ENCODE peak calls at places on chromosomes 5 and 9, in seven cellular contexts. One of them, this sample, is unnamed.

GRCh38 chr5:138032572-138033274 is at the start of gene FAM13B:
- DNase-seq in CD8-positive, alpha-beta T cell: peak; percentile 81
- DNase-seq in fibroblast of mammary gland: peak; percentile 45
- DNase-seq in adrenal gland: peak; percentile 76
- DNase-seq in WERI-Rb-1: peak; percentile 86
- DNase-seq in WTC11: peak; percentile 80
- DNase-seq in OCI-LY7: peak; percentile 86
- DNase-seq in this sample: peak; percentile 85

GRCh38 chr5:83472213-83472507 is 616 bp downstream of the VCAN start:
- DNase-seq in OCI-LY7: no peak
- DNase-seq in fibroblast of mammary gland: no peak
- DNase-seq in adrenal gland: no peak
- DNase-seq in WTC11: no peak
- DNase-seq in WERI-Rb-1: no peak
- DNase-seq in CD8-positive, alpha-beta T cell: no peak
- DNase-seq in this sample: no peak

GRCh38 chr5:112628219-112628618 is 109.5 kb upstream of the APC start:
- DNase-seq in fibroblast of mammary gland: no peak
- DNase-seq in adrenal gland: no peak
- DNase-seq in WTC11: no peak
- DNase-seq in CD8-positive, alpha-beta T cell: no peak
- DNase-seq in OCI-LY7: no peak
- DNase-seq in WERI-Rb-1: no peak
- DNase-seq in this sample: peak; percentile 18

GRCh38 chr5:180785794-180786221 is 16.8 kb downstream of the MGAT1 start:
- DNase-seq in fibroblast of mammary gland: peak; percentile 71
- DNase-seq in adrenal gland: peak; percentile 64
- DNase-seq in WERI-Rb-1: no peak
- DNase-seq in OCI-LY7: no peak
- DNase-seq in CD8-positive, alpha-beta T cell: no peak
- DNase-seq in WTC11: peak; percentile 74
- DNase-seq in this sample: no peak

GRCh38 chr9:126474786-126475485 is 138.8 kb upstream of the LMX1B start:
- DNase-seq in OCI-LY7: no peak
- DNase-seq in CD8-positive, alpha-beta T cell: no peak
- DNase-seq in adrenal gland: no peak
- DNase-seq in fibroblast of mammary gland: peak; percentile 72
- DNase-seq in WERI-Rb-1: no peak
- DNase-seq in WTC11: no peak
- DNase-seq in this sample: no peak

GRCh38 chr9:73269430-73270101 is 117.9 kb downstream of the ANXA1 start:
- DNase-seq in WERI-Rb-1: no peak
- DNase-seq in adrenal gland: no peak
- DNase-seq in CD8-positive, alpha-beta T cell: no peak
- DNase-seq in fibroblast of mammary gland: peak; percentile 59
- DNase-seq in WTC11: no peak
- DNase-seq in OCI-LY7: peak; percentile 1
- DNase-seq in this sample: no peak

GRCh38 chr5:96655506-96655905 is 6.7 kb upstream of the CAST start:
- DNase-seq in WTC11: no peak
- DNase-seq in CD8-positive, alpha-beta T cell: no peak
- DNase-seq in OCI-LY7: no peak
- DNase-seq in adrenal gland: no peak
- DNase-seq in fibroblast of mammary gland: peak; percentile 67
- DNase-seq in WERI-Rb-1: no peak
- DNase-seq in this sample: no peak

GRCh38 chr5:53130206-53130605 is 20.6 kb upstream of the MOCS2 start:
- DNase-seq in WTC11: no peak
- DNase-seq in OCI-LY7: no peak
- DNase-seq in fibroblast of mammary gland: peak; percentile 54
- DNase-seq in CD8-positive, alpha-beta T cell: no peak
- DNase-seq in WERI-Rb-1: no peak
- DNase-seq in adrenal gland: no peak
- DNase-seq in this sample: no peak

GRCh38 chr5:95281211-95281610 is 3.7 kb downstream of the MCTP1 start:
- DNase-seq in fibroblast of mammary gland: no peak
- DNase-seq in WTC11: peak; percentile 21
- DNase-seq in CD8-positive, alpha-beta T cell: no peak
- DNase-seq in OCI-LY7: no peak
- DNase-seq in WERI-Rb-1: no peak
- DNase-seq in adrenal gland: no peak
- DNase-seq in this sample: no peak

GRCh38 chr9:38682713-38683112 is 37.2 kb downstream of the FAM240B start:
- DNase-seq in WERI-Rb-1: no peak
- DNase-seq in CD8-positive, alpha-beta T cell: no peak
- DNase-seq in OCI-LY7: no peak
- DNase-seq in adrenal gland: no peak
- DNase-seq in fibroblast of mammary gland: peak; percentile 84
- DNase-seq in WTC11: no peak
- DNase-seq in this sample: no peak

GRCh38 chr5:179550511-179551342 is at the start of gene RUFY1:
- DNase-seq in OCI-LY7: peak; percentile 81
- DNase-seq in adrenal gland: peak; percentile 86
- DNase-seq in fibroblast of mammary gland: peak; percentile 73
- DNase-seq in WTC11: peak; percentile 72
- DNase-seq in CD8-positive, alpha-beta T cell: peak; percentile 82
- DNase-seq in WERI-Rb-1: peak; percentile 65
- DNase-seq in this sample: peak; percentile 81

GRCh38 chr9:19372576-19372975 is 7.5 kb downstream of the RPS6 start:
- DNase-seq in CD8-positive, alpha-beta T cell: no peak
- DNase-seq in adrenal gland: no peak
- DNase-seq in WERI-Rb-1: no peak
- DNase-seq in OCI-LY7: no peak
- DNase-seq in WTC11: no peak
- DNase-seq in fibroblast of mammary gland: no peak
- DNase-seq in this sample: no peak

GRCh38 chr9:12798066-12798770 is 23.4 kb downstream of the LURAP1L start:
- DNase-seq in OCI-LY7: no peak
- DNase-seq in CD8-positive, alpha-beta T cell: no peak
- DNase-seq in WTC11: no peak
- DNase-seq in adrenal gland: no peak
- DNase-seq in fibroblast of mammary gland: no peak
- DNase-seq in WERI-Rb-1: peak; percentile 38
- DNase-seq in this sample: peak; percentile 29

GRCh38 chr9:128159073-128159783 is 837 bp upstream of the BBLN start:
- DNase-seq in fibroblast of mammary gland: no peak
- DNase-seq in adrenal gland: peak; percentile 52
- DNase-seq in WERI-Rb-1: no peak
- DNase-seq in CD8-positive, alpha-beta T cell: peak; percentile 50
- DNase-seq in OCI-LY7: peak; percentile 31
- DNase-seq in WTC11: no peak
- DNase-seq in this sample: no peak

GRCh38 chr5:8861764-8862163 is 684.1 kb downstream of the SEMA5A start:
- DNase-seq in WERI-Rb-1: no peak
- DNase-seq in fibroblast of mammary gland: peak; percentile 23
- DNase-seq in OCI-LY7: no peak
- DNase-seq in CD8-positive, alpha-beta T cell: no peak
- DNase-seq in WTC11: no peak
- DNase-seq in adrenal gland: no peak
- DNase-seq in this sample: no peak

GRCh38 chr9:22970434-22970975 is 523.9 kb downstream of the DMRTA1 start:
- DNase-seq in OCI-LY7: no peak
- DNase-seq in WTC11: no peak
- DNase-seq in adrenal gland: no peak
- DNase-seq in fibroblast of mammary gland: no peak
- DNase-seq in WERI-Rb-1: no peak
- DNase-seq in CD8-positive, alpha-beta T cell: no peak
- DNase-seq in this sample: no peak

GRCh38 chr9:1768561-1768960 is 246.6 kb upstream of the SMARCA2 start:
- DNase-seq in WTC11: no peak
- DNase-seq in WERI-Rb-1: no peak
- DNase-seq in fibroblast of mammary gland: no peak
- DNase-seq in CD8-positive, alpha-beta T cell: no peak
- DNase-seq in adrenal gland: no peak
- DNase-seq in OCI-LY7: no peak
- DNase-seq in this sample: no peak

GRCh38 chr9:83706703-83707517 is 848 bp downstream of the UBQLN1 start:
- DNase-seq in adrenal gland: peak; percentile 34
- DNase-seq in CD8-positive, alpha-beta T cell: peak; percentile 67
- DNase-seq in fibroblast of mammary gland: no peak
- DNase-seq in WTC11: peak; percentile 74
- DNase-seq in OCI-LY7: peak; percentile 73
- DNase-seq in WERI-Rb-1: peak; percentile 51
- DNase-seq in this sample: peak; percentile 87

GRCh38 chr5:72556351-72557146 is 49.3 kb upstream of the ZNF366 start:
- DNase-seq in fibroblast of mammary gland: peak; percentile 63
- DNase-seq in CD8-positive, alpha-beta T cell: peak; percentile 8
- DNase-seq in adrenal gland: peak; percentile 60
- DNase-seq in WTC11: peak; percentile 87
- DNase-seq in OCI-LY7: peak; percentile 3
- DNase-seq in WERI-Rb-1: no peak
- DNase-seq in this sample: peak; percentile 83

GRCh38 chr5:107532182-107532878 is 138.4 kb downstream of the EFNA5 start:
- DNase-seq in OCI-LY7: no peak
- DNase-seq in fibroblast of mammary gland: no peak
- DNase-seq in WERI-Rb-1: no peak
- DNase-seq in CD8-positive, alpha-beta T cell: no peak
- DNase-seq in WTC11: no peak
- DNase-seq in adrenal gland: no peak
- DNase-seq in this sample: no peak

GRCh38 chr5:109062669-109063068 is 315.0 kb downstream of the FER start:
- DNase-seq in WTC11: no peak
- DNase-seq in fibroblast of mammary gland: peak; percentile 49
- DNase-seq in OCI-LY7: no peak
- DNase-seq in WERI-Rb-1: no peak
- DNase-seq in adrenal gland: no peak
- DNase-seq in CD8-positive, alpha-beta T cell: no peak
- DNase-seq in this sample: no peak

GRCh38 chr9:124960409-124960752 is 19.5 kb upstream of the GOLGA1 start:
- DNase-seq in CD8-positive, alpha-beta T cell: no peak
- DNase-seq in fibroblast of mammary gland: peak; percentile 71
- DNase-seq in WERI-Rb-1: no peak
- DNase-seq in WTC11: no peak
- DNase-seq in adrenal gland: no peak
- DNase-seq in OCI-LY7: no peak
- DNase-seq in this sample: no peak

GRCh38 chr5:138543730-138544104 is 681 bp upstream of the ETF1 start:
- DNase-seq in OCI-LY7: no peak
- DNase-seq in fibroblast of mammary gland: no peak
- DNase-seq in WTC11: no peak
- DNase-seq in WERI-Rb-1: no peak
- DNase-seq in adrenal gland: no peak
- DNase-seq in CD8-positive, alpha-beta T cell: no peak
- DNase-seq in this sample: no peak

GRCh38 chr5:169581580-169582227 is 1.9 kb upstream of the SPDL1 start:
- DNase-seq in fibroblast of mammary gland: peak; percentile 81
- DNase-seq in WERI-Rb-1: peak; percentile 52
- DNase-seq in OCI-LY7: peak; percentile 72
- DNase-seq in WTC11: peak; percentile 62
- DNase-seq in adrenal gland: peak; percentile 82
- DNase-seq in CD8-positive, alpha-beta T cell: peak; percentile 51
- DNase-seq in this sample: peak; percentile 64

GRCh38 chr5:96942911-96943310 is 7.0 kb downstream of the LNPEP start:
- DNase-seq in OCI-LY7: no peak
- DNase-seq in adrenal gland: no peak
- DNase-seq in fibroblast of mammary gland: peak; percentile 80
- DNase-seq in WERI-Rb-1: no peak
- DNase-seq in CD8-positive, alpha-beta T cell: no peak
- DNase-seq in WTC11: no peak
- DNase-seq in this sample: no peak

GRCh38 chr9:35728041-35728971 is 3.7 kb downstream of the TLN1 start:
- DNase-seq in WTC11: peak; percentile 52
- DNase-seq in WERI-Rb-1: no peak
- DNase-seq in OCI-LY7: peak; percentile 63
- DNase-seq in CD8-positive, alpha-beta T cell: peak; percentile 22
- DNase-seq in adrenal gland: peak; percentile 82
- DNase-seq in fibroblast of mammary gland: peak; percentile 90
- DNase-seq in this sample: no peak

GRCh38 chr5:16782227-16782626 is 153.9 kb downstream of the MYO10 start:
- DNase-seq in OCI-LY7: no peak
- DNase-seq in CD8-positive, alpha-beta T cell: no peak
- DNase-seq in WTC11: no peak
- DNase-seq in fibroblast of mammary gland: no peak
- DNase-seq in WERI-Rb-1: no peak
- DNase-seq in adrenal gland: no peak
- DNase-seq in this sample: no peak

GRCh38 chr5:16773990-16774389 is 157.2 kb upstream of the RETREG1 start:
- DNase-seq in adrenal gland: no peak
- DNase-seq in CD8-positive, alpha-beta T cell: no peak
- DNase-seq in OCI-LY7: no peak
- DNase-seq in WERI-Rb-1: no peak
- DNase-seq in fibroblast of mammary gland: peak; percentile 51
- DNase-seq in WTC11: no peak
- DNase-seq in this sample: no peak

GRCh38 chr5:16774806-16775205 is 158.0 kb upstream of the RETREG1 start:
- DNase-seq in OCI-LY7: no peak
- DNase-seq in adrenal gland: no peak
- DNase-seq in CD8-positive, alpha-beta T cell: no peak
- DNase-seq in fibroblast of mammary gland: peak; percentile 59
- DNase-seq in WTC11: no peak
- DNase-seq in WERI-Rb-1: no peak
- DNase-seq in this sample: no peak

GRCh38 chr5:16777432-16777831 is 158.7 kb downstream of the MYO10 start:
- DNase-seq in WTC11: no peak
- DNase-seq in CD8-positive, alpha-beta T cell: no peak
- DNase-seq in OCI-LY7: no peak
- DNase-seq in WERI-Rb-1: no peak
- DNase-seq in fibroblast of mammary gland: no peak
- DNase-seq in adrenal gland: no peak
- DNase-seq in this sample: no peak

GRCh38 chr5:16776611-16777251 is 159.4 kb downstream of the MYO10 start:
- DNase-seq in WTC11: peak; percentile 65
- DNase-seq in fibroblast of mammary gland: peak; percentile 18
- DNase-seq in adrenal gland: no peak
- DNase-seq in CD8-positive, alpha-beta T cell: no peak
- DNase-seq in OCI-LY7: no peak
- DNase-seq in WERI-Rb-1: no peak
- DNase-seq in this sample: no peak
- TF ChIP-seq CTCF in WTC11: peak; percentile 38
- TF ChIP-seq CTCF in fibroblast of mammary gland: peak; percentile 24
- TF ChIP-seq CTCF in adrenal gland: no peak
- TF ChIP-seq CTCF in CD8-positive, alpha-beta T cell: no peak
- TF ChIP-seq CTCF in OCI-LY7: no peak
- TF ChIP-seq CTCF in WERI-Rb-1: peak; percentile 15
- TF ChIP-seq CTCF in this sample: peak; percentile 36

GRCh38 chr5:90861843-90862586 is 303.4 kb downstream of the ADGRV1 start:
- DNase-seq in WTC11: no peak
- DNase-seq in CD8-positive, alpha-beta T cell: no peak
- DNase-seq in adrenal gland: no peak
- DNase-seq in OCI-LY7: no peak
- DNase-seq in fibroblast of mammary gland: no peak
- DNase-seq in WERI-Rb-1: no peak
- DNase-seq in this sample: no peak
- TF ChIP-seq CTCF in WTC11: no peak
- TF ChIP-seq CTCF in CD8-positive, alpha-beta T cell: no peak
- TF ChIP-seq CTCF in adrenal gland: no peak
- TF ChIP-seq CTCF in OCI-LY7: peak; percentile 28
- TF ChIP-seq CTCF in fibroblast of mammary gland: no peak
- TF ChIP-seq CTCF in WERI-Rb-1: no peak
- TF ChIP-seq CTCF in this sample: no peak

GRCh38 chr9:25678147-25678666 is at the start of gene TUSC1:
- DNase-seq in CD8-positive, alpha-beta T cell: no peak
- DNase-seq in adrenal gland: peak; percentile 92
- DNase-seq in fibroblast of mammary gland: peak; percentile 83
- DNase-seq in WERI-Rb-1: peak; percentile 10
- DNase-seq in OCI-LY7: no peak
- DNase-seq in WTC11: peak; percentile 59
- DNase-seq in this sample: peak; percentile 79
- TF ChIP-seq CTCF in CD8-positive, alpha-beta T cell: no peak
- TF ChIP-seq CTCF in adrenal gland: no peak
- TF ChIP-seq CTCF in fibroblast of mammary gland: no peak
- TF ChIP-seq CTCF in WERI-Rb-1: no peak
- TF ChIP-seq CTCF in OCI-LY7: no peak
- TF ChIP-seq CTCF in WTC11: no peak
- TF ChIP-seq CTCF in this sample: no peak

GRCh38 chr5:1319436-1320343 is 24.8 kb upstream of the TERT start:
- DNase-seq in fibroblast of mammary gland: no peak
- DNase-seq in WTC11: no peak
- DNase-seq in WERI-Rb-1: peak; percentile 9
- DNase-seq in adrenal gland: no peak
- DNase-seq in OCI-LY7: no peak
- DNase-seq in CD8-positive, alpha-beta T cell: no peak
- DNase-seq in this sample: no peak
- TF ChIP-seq CTCF in fibroblast of mammary gland: no peak
- TF ChIP-seq CTCF in WTC11: no peak
- TF ChIP-seq CTCF in WERI-Rb-1: peak; percentile 5
- TF ChIP-seq CTCF in adrenal gland: no peak
- TF ChIP-seq CTCF in OCI-LY7: no peak
- TF ChIP-seq CTCF in CD8-positive, alpha-beta T cell: no peak
- TF ChIP-seq CTCF in this sample: peak; percentile 17

This sample was measured in glutamatergic neuron.